ENCODE peak calls at places on chromosome 18, in seven cellular contexts. F is lower lobe of right lung; N is kidney; D is Peyer's patch; X is CD4-positive, CD25-positive, alpha-beta regulatory T cell; U is mesenchymal stem cell; Y is A549. K is an unnamed sample.

GRCh38 chr18:33440011-33440383 is 524 bp downstream of the CCDC178 start:
- DNase-seq in F (no peak), N (no peak), D (no peak), X (no peak), U (peak; percentile 84), Y (peak; percentile 48), K (no peak)

GRCh38 chr18:25111382-25112070 is 240.4 kb downstream of the ZNF521 start:
- DNase-seq in F (no peak), N (no peak), D (no peak), X (no peak), U (peak; percentile 60), Y (no peak), K (no peak)

GRCh38 chr18:68925268-68925667 is 127.4 kb downstream of the CCDC102B start:
- DNase-seq in F (no peak), N (no peak), D (no peak), X (peak; percentile 0), U (peak; percentile 6), Y (no peak), K (no peak)

GRCh38 chr18:26516964-26517363 is 31.4 kb downstream of the KCTD1 start:
- DNase-seq in F (no peak), N (no peak), D (no peak), X (no peak), U (no peak), Y (no peak), K (no peak)

GRCh38 chr18:35658112-35658511 is 76.6 kb downstream of the GALNT1 start:
- DNase-seq in F (no peak), N (no peak), D (no peak), X (no peak), U (no peak), Y (no peak), K (no peak)

GRCh38 chr18:11149441-11150270 is at the start of gene PIEZO2:
- DNase-seq in F (peak; percentile 55), N (peak; percentile 83), D (no peak), X (no peak), U (peak; percentile 86), Y (peak; percentile 14), K (peak; percentile 50)

GRCh38 chr18:52343138-52343537 is 3.1 kb downstream of the DCC start:
- DNase-seq in F (no peak), N (no peak), D (no peak), X (no peak), U (no peak), Y (peak; percentile 29), K (no peak)

GRCh38 chr18:839224-840079 is 27.4 kb upstream of the YES1 start:
- DNase-seq in F (peak; percentile 90), N (peak; percentile 91), D (peak; percentile 95), X (peak; percentile 85), U (peak; percentile 81), Y (peak; percentile 73), K (peak; percentile 94)

GRCh38 chr18:31064130-31064529 is 21.6 kb upstream of the DSC3 start:
- DNase-seq in F (no peak), N (no peak), D (no peak), X (no peak), U (no peak), Y (no peak), K (no peak)

GRCh38 chr18:33870059-33870458 is 292.0 kb downstream of the ASXL3 start:
- DNase-seq in F (no peak), N (no peak), D (no peak), X (no peak), U (peak; percentile 51), Y (no peak), K (no peak)

GRCh38 chr18:50091495-50092249 is 103.3 kb downstream of the MYO5B start:
- DNase-seq in F (no peak), N (no peak), D (no peak), X (no peak), U (no peak), Y (no peak), K (peak; percentile 26)

GRCh38 chr18:22314001-22314400 is 103.7 kb downstream of the CTAGE1 start:
- DNase-seq in F (no peak), N (no peak), D (no peak), X (no peak), U (peak; percentile 63), Y (no peak), K (no peak)

GRCh38 chr18:63472380-63472779 is 4.4 kb upstream of the SERPINB5 start:
- DNase-seq in F (no peak), N (no peak), D (peak; percentile 64), X (no peak), U (no peak), Y (peak; percentile 79), K (no peak)

GRCh38 chr18:23220355-23220754 is 85.1 kb downstream of the CABLES1 start:
- DNase-seq in F (peak; percentile 86), N (peak; percentile 51), D (no peak), X (no peak), U (no peak), Y (no peak), K (no peak)

GRCh38 chr18:11004294-11004693 is 145.1 kb downstream of the PIEZO2 start:
- DNase-seq in F (no peak), N (no peak), D (no peak), X (no peak), U (peak; percentile 72), Y (no peak), K (no peak)

GRCh38 chr18:74574916-74575315 is 22.8 kb upstream of the ZNF407 start:
- DNase-seq in F (no peak), N (no peak), D (no peak), X (no peak), U (no peak), Y (no peak), K (no peak)

GRCh38 chr18:63099026-63099840 is 220.3 kb downstream of the BCL2 start:
- DNase-seq in F (no peak), N (no peak), D (no peak), X (no peak), U (no peak), Y (no peak), K (peak; percentile 44)

DNA sequence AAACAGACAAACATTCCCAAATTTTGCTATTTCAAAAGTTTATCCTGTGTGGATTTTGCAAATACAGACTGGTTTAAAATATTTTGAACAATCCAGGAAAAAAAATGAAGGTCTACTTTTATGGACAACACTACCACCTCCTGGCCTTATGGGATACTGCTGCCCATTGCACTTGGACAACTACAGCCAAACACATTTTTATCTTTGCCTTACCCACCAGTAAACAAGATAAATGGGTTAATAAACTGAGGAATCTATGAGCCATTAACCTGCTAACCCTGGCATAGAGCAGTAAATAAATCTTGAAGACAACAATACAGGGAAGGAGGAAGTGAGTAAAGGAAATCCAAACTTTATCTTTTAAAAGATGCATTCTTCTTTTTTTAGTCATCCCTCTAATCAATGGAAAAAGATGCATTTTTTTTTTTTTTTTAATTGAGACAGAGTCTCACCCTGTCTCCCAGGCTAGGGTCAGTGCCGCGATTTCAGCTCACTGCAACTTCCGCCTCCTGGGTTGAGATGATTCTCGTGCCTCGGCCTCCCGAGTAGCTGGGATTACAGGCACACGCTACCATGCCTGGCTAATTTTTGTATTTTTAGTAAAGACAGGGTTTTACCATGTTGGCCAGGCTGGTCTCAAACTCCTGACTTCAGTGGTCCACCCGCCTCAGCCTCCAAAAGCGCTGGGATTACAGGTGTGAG is 2.1 kb upstream of the SPIRE1 start:
- DNase-seq in F (no peak), N (no peak), D (peak; percentile 66), X (peak; percentile 63), U (peak; percentile 73), Y (peak; percentile 61), K (no peak)
- H3K4me3 ChIP-seq in F (no peak overlapping the region), N (no peak overlapping the region), D (no peak overlapping the region), X (no peak overlapping the region), U (no peak overlapping the region), Y (no peak overlapping the region), K (no peak overlapping the region)

GRCh38 chr18:79684787-79685186 is 5.2 kb downstream of the CTDP1 start:
- DNase-seq in F (no peak), N (no peak), D (peak; percentile 36), X (no peak), U (no peak), Y (no peak), K (no peak)
- H3K4me1 ChIP-seq in F (peaks cover 23% of the 10 kb centered on the region), N (peaks cover 7% of the 10 kb centered on the region), D (peaks cover 3% of the 10 kb centered on the region), X (peaks cover 44% of the 10 kb centered on the region), U (peaks cover 21% of the 10 kb centered on the region), Y (peaks cover 8% of the 10 kb centered on the region), K (peaks cover 30% of the 10 kb centered on the region)

GRCh38 chr18:78790960-78791359 is 188.7 kb upstream of the SALL3 start:
- DNase-seq in F (no peak), N (no peak), D (no peak), X (no peak), U (no peak), Y (no peak), K (no peak)

GRCh38 chr18:78788161-78788560 is 191.5 kb upstream of the SALL3 start:
- DNase-seq in F (no peak), N (no peak), D (no peak), X (no peak), U (no peak), Y (no peak), K (no peak)

GRCh38 chr18:78790511-78790910 is 189.1 kb upstream of the SALL3 start:
- DNase-seq in F (no peak), N (no peak), D (no peak), X (no peak), U (no peak), Y (no peak), K (no peak)

GRCh38 chr18:78787751-78788150 is 191.9 kb upstream of the SALL3 start:
- DNase-seq in F (no peak), N (no peak), D (no peak), X (no peak), U (no peak), Y (no peak), K (no peak)

GRCh38 chr18:78789850-78790249 is 189.8 kb upstream of the SALL3 start:
- DNase-seq in F (no peak), N (no peak), D (no peak), X (no peak), U (no peak), Y (no peak), K (no peak)
- H3K4me3 ChIP-seq in F (no peak overlapping the region), N (no peak overlapping the region), D (no peak overlapping the region), X (no peak overlapping the region), U (no peak overlapping the region), Y (no peak overlapping the region), K (no peak overlapping the region)

DNA sequence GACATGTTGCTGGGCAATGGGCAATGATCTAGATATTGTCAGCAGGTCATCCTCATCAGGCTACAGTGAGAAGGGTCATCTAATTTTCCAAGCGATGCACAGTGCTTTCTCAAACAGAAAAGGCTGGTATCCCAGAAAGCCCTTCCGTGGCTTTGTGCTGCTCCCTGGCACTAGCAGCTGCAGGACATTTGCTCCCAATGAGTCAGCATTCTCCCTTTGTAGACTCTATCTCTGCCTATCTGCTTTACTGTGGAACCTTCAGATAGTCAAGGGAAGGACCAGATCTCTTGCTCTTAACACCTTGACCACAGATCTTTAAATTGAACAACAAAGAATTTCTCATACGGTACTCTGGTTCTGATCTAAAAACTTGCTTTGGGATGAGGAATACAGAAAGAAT is 101.4 kb downstream of the CDH2 start:
- DNase-seq in F (no peak), N (no peak), D (no peak), X (no peak), U (peak; percentile 39), Y (peak; percentile 44), K (no peak)
- H3K4me1 ChIP-seq in F (no peaks in the 10 kb centered on the region), N (peaks cover 4% of the 10 kb centered on the region), D (no peaks in the 10 kb centered on the region), X (no peaks in the 10 kb centered on the region), U (peaks cover 10% of the 10 kb centered on the region), Y (peaks cover 79% of the 10 kb centered on the region), K (no peaks in the 10 kb centered on the region)

GRCh38 chr18:77000527-77000926 is 132.1 kb downstream of the MBP start:
- DNase-seq in F (peak; percentile 74), N (peak; percentile 65), D (peak; percentile 77), X (peak; percentile 35), U (peak; percentile 41), Y (peak; percentile 16), K (peak; percentile 60)
- H3K4me3 ChIP-seq in F (peak overlapping the region; percentile 25), N (no peak overlapping the region), D (no peak overlapping the region), X (peak overlapping the region; percentile 33), U (no peak overlapping the region), Y (no peak overlapping the region), K (no peak overlapping the region)

GRCh38 chr18:48786621-48787522 is 163.9 kb downstream of the SMAD7 start:
- DNase-seq in F (peak; percentile 34), N (peak; percentile 59), D (peak; percentile 42), X (no peak), U (no peak), Y (no peak), K (no peak)
- H3K4me1 ChIP-seq in F (peaks cover 67% of the 10 kb centered on the region), N (peaks cover 19% of the 10 kb centered on the region), D (peaks cover 7% of the 10 kb centered on the region), X (peaks cover 14% of the 10 kb centered on the region), U (peaks cover 55% of the 10 kb centered on the region), Y (no peaks in the 10 kb centered on the region), K (peaks cover 6% of the 10 kb centered on the region)